ENCODE peak calls at places on chromosomes 6 and 20, in seven cellular contexts. One of them, this sample, is unnamed. For H3K36me3, the result is how much of the 10 kb centered on the place peaks cover.

GRCh38 chr6:126180585-126180984 is 159.3 kb upstream of the CENPW start:
- DNase-seq in aorta: no peak
- DNase-seq in HCT116: peak
- DNase-seq in WERI-Rb-1: no peak
- DNase-seq in stomach: no peak
- DNase-seq in effector memory CD4-positive, alpha-beta T cell: no peak
- DNase-seq in body of pancreas: no peak
- DNase-seq in this sample: peak

GRCh38 chr6:3157151-3157933 is at the start of gene TUBB2A:
- DNase-seq in aorta: peak
- DNase-seq in HCT116: peak
- DNase-seq in WERI-Rb-1: peak
- DNase-seq in stomach: peak
- DNase-seq in effector memory CD4-positive, alpha-beta T cell: peak
- DNase-seq in body of pancreas: peak
- DNase-seq in this sample: no peak

GRCh38 chr20:36051318-36052116 is 83.1 kb downstream of the CNBD2 start:
- DNase-seq in aorta: no peak
- DNase-seq in HCT116: no peak
- DNase-seq in WERI-Rb-1: peak
- DNase-seq in stomach: no peak
- DNase-seq in effector memory CD4-positive, alpha-beta T cell: no peak
- DNase-seq in body of pancreas: no peak
- DNase-seq in this sample: no peak

GRCh38 chr20:36519012-36519719 is 22.2 kb upstream of the MYL9 start:
- DNase-seq in aorta: no peak
- DNase-seq in HCT116: no peak
- DNase-seq in WERI-Rb-1: no peak
- DNase-seq in stomach: no peak
- DNase-seq in effector memory CD4-positive, alpha-beta T cell: no peak
- DNase-seq in body of pancreas: no peak
- DNase-seq in this sample: no peak

GRCh38 chr6:72922401-72922800 is 300.5 kb downstream of the KCNQ5 start:
- DNase-seq in aorta: no peak
- DNase-seq in HCT116: no peak
- DNase-seq in WERI-Rb-1: no peak
- DNase-seq in stomach: no peak
- DNase-seq in effector memory CD4-positive, alpha-beta T cell: no peak
- DNase-seq in body of pancreas: no peak
- DNase-seq in this sample: no peak

GRCh38 chr6:111521497-111522275 is 38.7 kb upstream of the REV3L start:
- DNase-seq in aorta: no peak
- DNase-seq in HCT116: no peak
- DNase-seq in WERI-Rb-1: no peak
- DNase-seq in stomach: no peak
- DNase-seq in effector memory CD4-positive, alpha-beta T cell: no peak
- DNase-seq in body of pancreas: no peak
- DNase-seq in this sample: no peak

GRCh38 chr6:111823831-111824607 is 49.2 kb downstream of the FYN start:
- DNase-seq in aorta: no peak
- DNase-seq in HCT116: no peak
- DNase-seq in WERI-Rb-1: no peak
- DNase-seq in stomach: no peak
- DNase-seq in effector memory CD4-positive, alpha-beta T cell: no peak
- DNase-seq in body of pancreas: no peak
- DNase-seq in this sample: no peak

GRCh38 chr6:168208854-168209253 is 110.7 kb downstream of the DACT2 start:
- DNase-seq in aorta: peak
- DNase-seq in HCT116: no peak
- DNase-seq in WERI-Rb-1: no peak
- DNase-seq in stomach: no peak
- DNase-seq in effector memory CD4-positive, alpha-beta T cell: no peak
- DNase-seq in body of pancreas: no peak
- DNase-seq in this sample: no peak

GRCh38 chr20:12113468-12114371 is 196.0 kb downstream of the BTBD3 start:
- DNase-seq in aorta: no peak
- DNase-seq in HCT116: no peak
- DNase-seq in WERI-Rb-1: no peak
- DNase-seq in stomach: peak
- DNase-seq in effector memory CD4-positive, alpha-beta T cell: no peak
- DNase-seq in body of pancreas: peak
- DNase-seq in this sample: no peak

DNA sequence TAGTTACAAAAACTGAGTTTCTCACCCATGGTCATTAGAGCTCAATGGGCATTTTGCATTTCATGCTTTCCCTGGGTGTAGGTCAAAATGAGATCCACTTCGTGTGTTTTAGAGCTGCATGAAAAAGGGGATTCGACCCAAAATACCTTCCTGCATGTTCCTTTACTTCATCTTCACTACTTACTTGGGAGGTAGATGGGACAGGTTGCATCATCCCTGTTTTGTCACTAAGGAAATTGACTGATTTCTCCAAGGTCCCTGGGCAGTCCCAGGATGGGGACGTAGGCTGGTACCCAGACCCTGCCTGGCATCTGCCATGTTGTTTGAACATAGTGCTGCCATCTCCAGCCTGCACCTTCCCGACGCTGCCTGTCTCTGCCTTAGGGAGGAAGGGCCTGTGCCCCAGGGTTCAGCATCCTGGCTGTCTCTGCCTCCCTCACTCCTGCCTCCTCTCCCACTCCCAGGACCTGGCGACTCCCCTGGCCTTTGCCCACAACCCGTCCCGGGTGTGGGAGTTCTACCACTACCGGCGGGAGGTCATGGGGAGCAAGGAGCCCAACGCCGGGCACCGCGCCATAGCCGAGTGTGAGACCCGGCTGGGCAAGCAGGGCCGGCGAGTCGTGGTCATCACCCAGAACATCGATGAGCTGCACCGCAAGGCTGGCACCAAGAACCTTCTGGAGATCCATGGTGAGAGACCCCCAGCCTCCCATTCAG is 17.0 kb downstream of the SIRT5 start:
- DNase-seq in aorta: no peak
- DNase-seq in HCT116: no peak
- DNase-seq in WERI-Rb-1: no peak
- DNase-seq in stomach: no peak
- DNase-seq in effector memory CD4-positive, alpha-beta T cell: no peak
- DNase-seq in body of pancreas: no peak
- DNase-seq in this sample: no peak
- H3K36me3 ChIP-seq in aorta: under half
- H3K36me3 ChIP-seq in HCT116: under half
- H3K36me3 ChIP-seq in WERI-Rb-1: under half
- H3K36me3 ChIP-seq in stomach: half or more
- H3K36me3 ChIP-seq in effector memory CD4-positive, alpha-beta T cell: under half
- H3K36me3 ChIP-seq in body of pancreas: under half
- H3K36me3 ChIP-seq in this sample: under half

GRCh38 chr6:25980935-25981334 is 18.3 kb downstream of the TRIM38 start:
- DNase-seq in aorta: no peak
- DNase-seq in HCT116: no peak
- DNase-seq in WERI-Rb-1: no peak
- DNase-seq in stomach: no peak
- DNase-seq in effector memory CD4-positive, alpha-beta T cell: no peak
- DNase-seq in body of pancreas: no peak
- DNase-seq in this sample: no peak

GRCh38 chr6:25984265-25984664 is 21.7 kb downstream of the TRIM38 start:
- DNase-seq in aorta: no peak
- DNase-seq in HCT116: no peak
- DNase-seq in WERI-Rb-1: no peak
- DNase-seq in stomach: no peak
- DNase-seq in effector memory CD4-positive, alpha-beta T cell: no peak
- DNase-seq in body of pancreas: no peak
- DNase-seq in this sample: no peak

GRCh38 chr6:25975909-25976560 is 13.4 kb downstream of the TRIM38 start:
- DNase-seq in aorta: no peak
- DNase-seq in HCT116: no peak
- DNase-seq in WERI-Rb-1: no peak
- DNase-seq in stomach: no peak
- DNase-seq in effector memory CD4-positive, alpha-beta T cell: no peak
- DNase-seq in body of pancreas: no peak
- DNase-seq in this sample: no peak

GRCh38 chr6:25981529-25982263 is 19.1 kb downstream of the TRIM38 start:
- DNase-seq in aorta: no peak
- DNase-seq in HCT116: no peak
- DNase-seq in WERI-Rb-1: no peak
- DNase-seq in stomach: no peak
- DNase-seq in effector memory CD4-positive, alpha-beta T cell: no peak
- DNase-seq in body of pancreas: no peak
- DNase-seq in this sample: no peak
- H3K36me3 ChIP-seq in aorta: under half
- H3K36me3 ChIP-seq in HCT116: under half
- H3K36me3 ChIP-seq in WERI-Rb-1: under half
- H3K36me3 ChIP-seq in stomach: half or more
- H3K36me3 ChIP-seq in effector memory CD4-positive, alpha-beta T cell: half or more
- H3K36me3 ChIP-seq in body of pancreas: under half
- H3K36me3 ChIP-seq in this sample: under half

DNA sequence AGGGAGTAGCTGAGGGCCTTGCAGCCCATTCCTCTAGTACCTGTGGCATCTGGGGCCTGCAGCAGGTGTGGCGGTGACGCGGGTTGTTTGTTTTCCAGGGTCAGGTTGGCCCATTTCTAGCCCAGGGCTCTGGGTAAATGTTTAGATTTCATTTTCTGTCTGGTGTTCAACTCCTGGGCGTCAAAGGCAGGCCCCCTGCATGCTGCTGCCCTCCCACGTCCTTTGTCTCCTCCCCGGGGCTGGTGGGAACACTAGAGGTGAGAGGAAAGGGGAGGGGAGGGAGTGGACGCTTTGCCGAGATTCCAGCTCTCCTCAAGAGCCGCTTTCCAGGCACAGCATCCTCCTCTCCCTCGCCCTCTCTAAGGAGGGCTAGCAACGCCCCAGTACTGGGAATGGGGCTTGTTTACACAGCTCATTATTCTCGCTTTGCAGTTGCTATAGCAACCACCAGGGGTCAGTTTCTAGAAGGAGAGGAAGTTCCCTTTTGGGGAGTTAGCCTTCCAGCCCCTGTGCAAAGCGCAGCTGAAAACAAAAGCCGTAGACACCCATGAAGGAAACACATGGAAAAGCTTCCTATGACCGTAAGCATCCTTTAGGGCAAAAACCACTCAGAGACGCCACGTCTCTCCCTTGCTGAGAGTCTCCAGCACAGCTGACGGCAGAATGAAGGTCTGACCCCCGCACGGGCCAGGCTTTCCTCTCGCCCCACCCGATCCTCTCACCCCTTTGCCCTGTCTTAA is 170.6 kb downstream of the LY86 start:
- DNase-seq in aorta: no peak
- DNase-seq in HCT116: peak
- DNase-seq in WERI-Rb-1: peak
- DNase-seq in stomach: peak
- DNase-seq in effector memory CD4-positive, alpha-beta T cell: no peak
- DNase-seq in body of pancreas: peak
- DNase-seq in this sample: peak
- H3K36me3 ChIP-seq in aorta: under half
- H3K36me3 ChIP-seq in HCT116: under half
- H3K36me3 ChIP-seq in WERI-Rb-1: under half
- H3K36me3 ChIP-seq in stomach: under half
- H3K36me3 ChIP-seq in effector memory CD4-positive, alpha-beta T cell: under half
- H3K36me3 ChIP-seq in body of pancreas: under half
- H3K36me3 ChIP-seq in this sample: under half

GRCh38 chr20:20023395-20023794 is 6.2 kb downstream of the NAA20 start:
- DNase-seq in aorta: no peak
- DNase-seq in HCT116: no peak
- DNase-seq in WERI-Rb-1: no peak
- DNase-seq in stomach: no peak
- DNase-seq in effector memory CD4-positive, alpha-beta T cell: no peak
- DNase-seq in body of pancreas: no peak
- DNase-seq in this sample: no peak

GRCh38 chr20:20024942-20025341 is 7.8 kb downstream of the NAA20 start:
- DNase-seq in aorta: no peak
- DNase-seq in HCT116: no peak
- DNase-seq in WERI-Rb-1: no peak
- DNase-seq in stomach: no peak
- DNase-seq in effector memory CD4-positive, alpha-beta T cell: no peak
- DNase-seq in body of pancreas: no peak
- DNase-seq in this sample: peak

GRCh38 chr20:20022498-20022897 is 5.3 kb downstream of the NAA20 start:
- DNase-seq in aorta: no peak
- DNase-seq in HCT116: no peak
- DNase-seq in WERI-Rb-1: no peak
- DNase-seq in stomach: no peak
- DNase-seq in effector memory CD4-positive, alpha-beta T cell: no peak
- DNase-seq in body of pancreas: no peak
- DNase-seq in this sample: no peak

GRCh38 chr20:20019123-20019522 is 2.0 kb downstream of the NAA20 start:
- DNase-seq in aorta: no peak
- DNase-seq in HCT116: no peak
- DNase-seq in WERI-Rb-1: no peak
- DNase-seq in stomach: peak
- DNase-seq in effector memory CD4-positive, alpha-beta T cell: no peak
- DNase-seq in body of pancreas: peak
- DNase-seq in this sample: no peak

GRCh38 chr20:20021835-20022234 is 4.7 kb downstream of the NAA20 start:
- DNase-seq in aorta: no peak
- DNase-seq in HCT116: no peak
- DNase-seq in WERI-Rb-1: no peak
- DNase-seq in stomach: no peak
- DNase-seq in effector memory CD4-positive, alpha-beta T cell: no peak
- DNase-seq in body of pancreas: no peak
- DNase-seq in this sample: no peak
- H3K36me3 ChIP-seq in aorta: under half
- H3K36me3 ChIP-seq in HCT116: under half
- H3K36me3 ChIP-seq in WERI-Rb-1: under half
- H3K36me3 ChIP-seq in stomach: under half
- H3K36me3 ChIP-seq in effector memory CD4-positive, alpha-beta T cell: under half
- H3K36me3 ChIP-seq in body of pancreas: under half
- H3K36me3 ChIP-seq in this sample: under half

This sample was measured in kidney epithelial cell.